ENCODE peak calls at places on chromosomes 6 and 20, in ten cellular contexts. K, B, N, A, L, J, T, V, M and F are unnamed samples.

GRCh38 chr6:163287626-163288025 is 126.9 kb upstream of the QKI start:
- DNase-seq in K (no peak), B (no peak), N (no peak), A (no peak), L (no peak), J (no peak), T (no peak), V (no peak), M (no peak), F (no peak)

GRCh38 chr20:7031222-7031621 is 263.7 kb downstream of the BMP2 start:
- DNase-seq in K (no peak), B (no peak), N (no peak), A (no peak), L (no peak), J (no peak), T (peak; percentile 12), V (no peak), M (no peak), F (no peak)

GRCh38 chr20:37266940-37267683 is 5.5 kb upstream of the GHRH start:
- DNase-seq in K (no peak), B (no peak), N (no peak), A (no peak), L (no peak), J (no peak), T (no peak), V (no peak), M (no peak), F (no peak)

GRCh38 chr6:106727480-106728153 is 98.2 kb downstream of the QRSL1 start:
- DNase-seq in K (no peak), B (no peak), N (no peak), A (no peak), L (no peak), J (no peak), T (no peak), V (no peak), M (no peak), F (no peak)

GRCh38 chr20:45008521-45009049 is 42.3 kb downstream of the STK4 start:
- DNase-seq in K (no peak), B (no peak), N (no peak), A (no peak), L (no peak), J (no peak), T (peak; percentile 16), V (no peak), M (no peak), F (no peak)

GRCh38 chr6:14806101-14806500 is 439.8 kb upstream of the JARID2 start:
- DNase-seq in K (no peak), B (no peak), N (no peak), A (no peak), L (no peak), J (no peak), T (no peak), V (no peak), M (no peak), F (no peak)

GRCh38 chr6:11714116-11714797 is 64.3 kb downstream of the ADTRP start:
- DNase-seq in K (no peak), B (no peak), N (no peak), A (peak; percentile 42), L (no peak), J (no peak), T (no peak), V (no peak), M (no peak), F (no peak)

GRCh38 chr6:20976391-20976790 is 442.1 kb downstream of the CDKAL1 start:
- DNase-seq in K (no peak), B (no peak), N (no peak), A (no peak), L (no peak), J (no peak), T (no peak), V (no peak), M (no peak), F (no peak)

GRCh38 chr6:127968394-127968793 is 67.5 kb upstream of the THEMIS start:
- DNase-seq in K (no peak), B (no peak), N (no peak), A (no peak), L (no peak), J (no peak), T (no peak), V (no peak), M (no peak), F (no peak)

GRCh38 chr6:125207956-125208355 is 54.4 kb downstream of the TPD52L1 start:
- DNase-seq in K (peak; percentile 18), B (no peak), N (no peak), A (no peak), L (no peak), J (no peak), T (no peak), V (no peak), M (no peak), F (no peak)

GRCh38 chr6:54877713-54878317 is 31.2 kb downstream of the FAM83B start:
- DNase-seq in K (no peak), B (no peak), N (no peak), A (no peak), L (no peak), J (no peak), T (no peak), V (no peak), M (no peak), F (no peak)

GRCh38 chr6:88008821-88009220 is 38.8 kb upstream of the SPACA1 start:
- DNase-seq in K (no peak), B (no peak), N (no peak), A (no peak), L (no peak), J (no peak), T (peak; percentile 55), V (no peak), M (no peak), F (no peak)

GRCh38 chr6:152356016-152356415 is 281.1 kb downstream of the SYNE1 start:
- DNase-seq in K (no peak), B (no peak), N (no peak), A (no peak), L (no peak), J (no peak), T (peak; percentile 60), V (no peak), M (no peak), F (no peak)

GRCh38 chr6:37173573-37174195 is 3.7 kb downstream of the PIM1 start:
- DNase-seq in K (peak; percentile 38), B (no peak), N (no peak), A (no peak), L (no peak), J (no peak), T (no peak), V (no peak), M (peak; percentile 50), F (no peak)

GRCh38 chr6:13336553-13336952 is 8.2 kb upstream of the TBC1D7 start:
- DNase-seq in K (peak; percentile 94), B (peak; percentile 73), N (peak; percentile 76), A (peak; percentile 84), L (peak; percentile 83), J (peak; percentile 79), T (peak; percentile 89), V (no peak), M (peak; percentile 72), F (peak; percentile 55)

GRCh38 chr6:121600389-121601233 is 165.2 kb downstream of the GJA1 start:
- DNase-seq in K (no peak), B (no peak), N (no peak), A (no peak), L (no peak), J (no peak), T (no peak), V (no peak), M (no peak), F (no peak)

DNA sequence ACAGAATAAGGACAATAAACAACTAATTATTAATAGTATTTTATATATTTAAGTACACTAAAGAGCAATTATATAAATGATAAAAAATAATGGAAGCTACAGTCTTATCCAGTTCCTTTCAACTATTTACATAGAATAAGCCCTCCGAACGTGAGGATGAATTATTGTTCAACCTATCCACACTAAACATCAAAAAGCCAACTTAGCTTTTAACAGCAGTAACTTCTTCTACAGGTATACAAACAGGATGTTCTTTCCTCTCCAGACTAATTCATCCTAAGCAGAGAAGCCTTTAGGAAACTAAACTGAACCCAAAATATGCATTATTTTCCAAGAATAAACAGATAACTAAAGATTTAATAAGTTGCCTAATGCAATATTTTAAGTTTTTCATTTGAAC is 2.3 kb downstream of the FKBP5 start:
- DNase-seq in K (no peak), B (no peak), N (no peak), A (no peak), L (no peak), J (no peak), T (no peak), V (no peak), M (no peak), F (no peak)
- H3K4me3 ChIP-seq in K (peak overlapping the region; percentile 84), B (peak overlapping the region; percentile 87), N (peak overlapping the region; percentile 94), A (peak overlapping the region; percentile 98), L (peak overlapping the region; percentile 89), J (peak overlapping the region; percentile 79), T (peak overlapping the region; percentile 72), V (no peak overlapping the region), M (no peak overlapping the region), F (no peak overlapping the region)

GRCh38 chr6:78771619-78772018 is 95.7 kb upstream of the IRAK1BP1 start:
- DNase-seq in K (no peak), B (no peak), N (no peak), A (no peak), L (no peak), J (no peak), T (no peak), V (no peak), M (no peak), F (no peak)

GRCh38 chr6:78768242-78768641 is 99.1 kb upstream of the IRAK1BP1 start:
- DNase-seq in K (no peak), B (no peak), N (no peak), A (no peak), L (no peak), J (no peak), T (no peak), V (no peak), M (no peak), F (no peak)

DNA sequence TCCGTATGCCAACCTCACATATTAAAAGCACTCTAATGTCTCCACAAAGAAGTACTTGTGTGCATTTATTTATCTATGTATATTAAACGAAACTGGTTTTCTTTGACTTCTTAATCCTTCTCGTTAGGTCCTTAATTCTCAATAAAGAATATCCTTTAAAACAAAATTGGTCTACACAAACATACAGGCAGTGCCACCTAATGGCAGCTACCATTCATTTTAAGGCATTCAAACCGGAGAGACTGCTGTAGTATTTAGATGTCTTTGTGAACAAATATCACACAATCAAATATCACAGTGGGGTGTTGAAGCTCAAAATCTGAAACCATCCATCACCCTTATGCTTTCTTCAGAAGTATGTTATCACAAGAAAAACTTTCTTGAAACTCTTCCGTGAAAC is 96.6 kb upstream of the IRAK1BP1 start:
- DNase-seq in K (no peak), B (no peak), N (no peak), A (no peak), L (no peak), J (no peak), T (peak; percentile 25), V (no peak), M (no peak), F (no peak)
- TF ChIP-seq CTCF in K (no peak), B (no peak), N (no peak), A (no peak), L (no peak), J (no peak), T (peak; percentile 24), V (no peak), M (no peak), F (no peak)

GRCh38 chr20:32583581-32584045 is 1.5 kb downstream of the NOL4L start:
- DNase-seq in K (no peak), B (no peak), N (peak; percentile 71), A (no peak), L (no peak), J (no peak), T (no peak), V (no peak), M (no peak), F (no peak)
- H3K4me3 ChIP-seq in K (peak overlapping the region; percentile 62), B (peak overlapping the region; percentile 73), N (peak overlapping the region; percentile 98), A (peak overlapping the region; percentile 64), L (peak overlapping the region; percentile 60), J (peak overlapping the region; percentile 66), T (peak overlapping the region; percentile 61), V (no peak overlapping the region), M (peak overlapping the region; percentile 31), F (peak overlapping the region; percentile 68)

GRCh38 chr6:145028144-145028818 is 707.0 kb downstream of the EPM2A start:
- DNase-seq in K (peak; percentile 56), B (peak; percentile 71), N (peak; percentile 41), A (no peak), L (no peak), J (no peak), T (peak; percentile 65), V (peak; percentile 18), M (peak; percentile 17), F (no peak)
- TF ChIP-seq CTCF in K (peak; percentile 65), B (peak; percentile 52), N (peak; percentile 49), A (peak; percentile 54), L (peak; percentile 44), J (peak; percentile 40), T (peak; percentile 48), V (no peak), M (peak; percentile 73), F (peak; percentile 44)